ENCODE peak calls at places on chromosomes 11 and 22, in seven cellular contexts. H is CD4-positive, alpha-beta T cell; P is NCI-H510A treated with DMSO at 0.1 percent for 48 hours; K is AML-193; Q is stimulated activated CD4-positive, alpha-beta T cell treated with anti-CD3 and anti-CD28 coated beads, Interleukin-2, amount 100 ng/mL, for 48 hours; J is fibroblast of lung; B is thoracic aorta. Y is an unnamed sample.
A peak's percentile ranks its signal among the peaks of the same experiment; 100 is the strongest.

GRCh38 chr11:2098691-2099522 is 40.3 kb downstream of the IGF2 start:
- DNase-seq in Q (no peak), K (no peak), J (no peak), P (no peak), H (no peak), B (no peak), Y (no peak)

GRCh38 chr11:59000007-59000406 is 60.7 kb downstream of the GLYATL1 start:
- DNase-seq in J (no peak), K (no peak), Q (no peak), P (no peak), B (no peak), H (no peak), Y (peak; percentile 17)

GRCh38 chr11:92340839-92341238 is 116.2 kb downstream of the FAT3 start:
- DNase-seq in J (peak; percentile 24), H (no peak), P (no peak), B (no peak), Q (no peak), K (peak; percentile 7), Y (peak; percentile 87)

GRCh38 chr11:57424802-57425564 is 1.9 kb downstream of the SLC43A3 start:
- DNase-seq in Q (peak; percentile 80), B (peak; percentile 69), P (peak; percentile 57), J (peak; percentile 86), H (peak; percentile 68), K (peak; percentile 99), Y (no peak)

GRCh38 chr11:134244593-134244992 is 8.6 kb downstream of the THYN1 start:
- DNase-seq in J (peak; percentile 26), Q (no peak), H (no peak), B (no peak), P (peak; percentile 65), K (peak; percentile 50), Y (peak; percentile 44)

GRCh38 chr11:8060801-8061554 is 20.0 kb upstream of the TUB start:
- DNase-seq in H (no peak), K (no peak), Q (no peak), P (no peak), B (no peak), J (no peak), Y (no peak)

GRCh38 chr11:69683764-69684333 is 8.7 kb upstream of the LTO1 start:
- DNase-seq in K (no peak), J (no peak), H (no peak), P (no peak), B (no peak), Q (no peak), Y (peak; percentile 81)

GRCh38 chr22:30000566-30000965 is 79.7 kb upstream of the HORMAD2 start:
- DNase-seq in K (no peak), J (peak; percentile 14), P (no peak), Q (peak; percentile 15), B (no peak), H (no peak), Y (no peak)

GRCh38 chr11:111378185-111378772 is 796 bp downstream of the POU2AF1 start:
- DNase-seq in B (no peak), H (no peak), J (no peak), Q (no peak), P (no peak), K (no peak), Y (no peak)

GRCh38 chr11:64150051-64150450 is 15.9 kb downstream of the MACROD1 start:
- DNase-seq in P (no peak), B (no peak), H (no peak), J (no peak), Q (no peak), K (no peak), Y (no peak)

GRCh38 chr22:30266445-30267381 is at the start of gene OSM:
- DNase-seq in Q (no peak), K (peak; percentile 88), P (no peak), H (peak; percentile 51), J (no peak), B (no peak), Y (no peak)

GRCh38 chr11:2721163-2721935 is 21.6 kb upstream of the KCNQ1OT1 start:
- DNase-seq in P (no peak), J (no peak), H (no peak), Q (no peak), B (no peak), K (no peak), Y (peak; percentile 33)

GRCh38 chr11:121415861-121416260 is 36.3 kb upstream of the SORL1 start:
- DNase-seq in H (no peak), J (peak; percentile 46), K (no peak), P (no peak), Q (no peak), B (no peak), Y (no peak)